ENCODE peak calls at places on chromosomes 1 and 21, in seven cellular contexts. K is ELR; Y is hepatocyte; M is Daoy; E is activated CD4-positive, alpha-beta T cell treated with anti-CD3 and anti-CD28 coated beads for 48 hours; H is mesenchymal stem cell; J is choroid plexus epithelial cell. L is an unnamed sample.

GRCh38 chr21:46295996-46296752 is 10.0 kb downstream of the YBEY start:
- DNase-seq in K (peak; percentile 20), Y (peak; percentile 38), M (peak; percentile 94), E (peak; percentile 73), H (no peak), J (peak; percentile 78), L (peak; percentile 31)

GRCh38 chr1:58785424-58786058 is 1.7 kb upstream of the JUN start:
- DNase-seq in K (peak; percentile 60), Y (peak; percentile 83), M (peak; percentile 73), E (peak; percentile 15), H (no peak), J (peak; percentile 76), L (no peak)

GRCh38 chr1:55484173-55484572 is 269.0 kb upstream of the USP24 start:
- DNase-seq in K (peak; percentile 36), Y (no peak), M (no peak), E (no peak), H (no peak), J (no peak), L (no peak)

GRCh38 chr1:3463891-3464648 is 9.6 kb downstream of the ARHGEF16 start:
- DNase-seq in K (no peak), Y (no peak), M (no peak), E (no peak), H (no peak), J (no peak), L (no peak)

GRCh38 chr1:198538579-198539364 is 1.7 kb downstream of the ATP6V1G3 start:
- DNase-seq in K (no peak), Y (no peak), M (no peak), E (no peak), H (no peak), J (no peak), L (no peak)

GRCh38 chr1:166017395-166017794 is 149.4 kb downstream of the FAM78B start:
- DNase-seq in K (peak; percentile 10), Y (no peak), M (no peak), E (no peak), H (no peak), J (no peak), L (no peak)

GRCh38 chr1:41613646-41614592 is 129.4 kb upstream of the EDN2 start:
- DNase-seq in K (peak; percentile 54), Y (no peak), M (no peak), E (no peak), H (peak; percentile 83), J (peak; percentile 73), L (no peak)

GRCh38 chr1:59230622-59231021 is 66.3 kb upstream of the FGGY start:
- DNase-seq in K (no peak), Y (no peak), M (no peak), E (no peak), H (no peak), J (no peak), L (no peak)

GRCh38 chr1:80593197-80593596 is 1207.5 kb upstream of the ADGRL2 start:
- DNase-seq in K (no peak), Y (no peak), M (no peak), E (no peak), H (no peak), J (no peak), L (no peak)

GRCh38 chr21:33894736-33895288 is 20.8 kb downstream of the ATP5PO start:
- DNase-seq in K (peak; percentile 91), Y (peak; percentile 91), M (peak; percentile 90), E (peak; percentile 85), H (peak; percentile 84), J (peak; percentile 96), L (peak; percentile 77)

GRCh38 chr1:18955442-18956188 is 861 bp downstream of the IFFO2 start:
- DNase-seq in K (peak; percentile 52), Y (peak; percentile 70), M (peak; percentile 67), E (peak; percentile 71), H (peak; percentile 34), J (peak; percentile 69), L (no peak)

L was measured in hippocampal formation.